ENCODE peak calls at places on chromosome 6, in six cellular contexts. C is PC-9; R is CD8-positive, alpha-beta T cell; P is heart right ventricle; A is heart left ventricle; Z is BJ. G is an unnamed sample.
A peak's percentile ranks its signal among the peaks of the same experiment; 100 is the strongest.

GRCh38 chr6:41430875-41431274 is 95.5 kb downstream of the NCR2 start:
- DNase-seq in C (peak; percentile 56), R (no peak), P (no peak), A (no peak), Z (no peak), G (peak; percentile 67)

GRCh38 chr6:71386215-71386614 is 97.6 kb downstream of the OGFRL1 start:
- DNase-seq in C (peak; percentile 93), R (no peak), P (no peak), A (no peak), Z (no peak), G (peak; percentile 90)

GRCh38 chr6:158784505-158784904 is 34.7 kb downstream of the EZR start:
- DNase-seq in C (peak; percentile 83), R (no peak), P (no peak), A (no peak), Z (no peak), G (peak; percentile 89)

GRCh38 chr6:10268111-10268510 is 146.8 kb downstream of the TFAP2A start:
- DNase-seq in C (no peak), R (no peak), P (no peak), A (no peak), Z (no peak), G (no peak)

GRCh38 chr6:35757461-35758123 is 18.8 kb upstream of the CLPSL2 start:
- DNase-seq in C (no peak), R (no peak), P (no peak), A (no peak), Z (no peak), G (peak; percentile 29)

GRCh38 chr6:26232950-26233607 is 131.9 kb upstream of the BTN3A2 start:
- DNase-seq in C (peak; percentile 76), R (peak; percentile 34), P (no peak), A (no peak), Z (no peak), G (peak; percentile 44)

GRCh38 chr6:149769676-149770075 is 20.1 kb downstream of the PCMT1 start:
- DNase-seq in C (no peak), R (no peak), P (no peak), A (no peak), Z (no peak), G (no peak)

GRCh38 chr6:45644720-45645119 is 267.0 kb upstream of the SUPT3H start:
- DNase-seq in C (no peak), R (no peak), P (no peak), A (no peak), Z (no peak), G (no peak)

GRCh38 chr6:37618916-37619605 is 78.6 kb downstream of the MDGA1 start:
- DNase-seq in C (no peak), R (no peak), P (no peak), A (no peak), Z (no peak), G (no peak)

GRCh38 chr6:139474145-139475108 is 100.0 kb upstream of the CITED2 start:
- DNase-seq in C (no peak), R (no peak), P (no peak), A (no peak), Z (no peak), G (no peak)

GRCh38 chr6:45576648-45577624 is 199.2 kb upstream of the SUPT3H start:
- DNase-seq in C (no peak), R (no peak), P (peak; percentile 62), A (peak; percentile 87), Z (no peak), G (no peak)

GRCh38 chr6:160042788-160043301 is 74.0 kb downstream of the IGF2R start:
- DNase-seq in C (no peak), R (no peak), P (no peak), A (no peak), Z (no peak), G (peak; percentile 86)

GRCh38 chr6:21953831-21954801 is 342.7 kb downstream of the PRL start:
- DNase-seq in C (no peak), R (no peak), P (no peak), A (no peak), Z (no peak), G (peak; percentile 46)

GRCh38 chr6:129029778-129030177 is 146.8 kb downstream of the LAMA2 start:
- DNase-seq in C (no peak), R (no peak), P (no peak), A (no peak), Z (no peak), G (no peak)

GRCh38 chr6:26027491-26028211 is 59.6 kb upstream of the HFE start:
- DNase-seq in C (no peak), R (no peak), P (no peak), A (no peak), Z (no peak), G (no peak)

GRCh38 chr6:115986026-115986425 is 74.7 kb downstream of the FRK start:
- DNase-seq in C (no peak), R (no peak), P (no peak), A (no peak), Z (no peak), G (no peak)

GRCh38 chr6:156282087-156282486 is 495.1 kb upstream of the ARID1B start:
- DNase-seq in C (no peak), R (no peak), P (no peak), A (no peak), Z (no peak), G (no peak)

GRCh38 chr6:119313937-119314893 is 35.3 kb downstream of the MAN1A1 start:
- DNase-seq in C (no peak), R (peak; percentile 59), P (no peak), A (no peak), Z (no peak), G (no peak)

GRCh38 chr6:90131614-90132423 is 164.8 kb downstream of the BACH2 start:
- DNase-seq in C (no peak), R (no peak), P (peak; percentile 44), A (peak; percentile 54), Z (peak; percentile 85), G (no peak)

GRCh38 chr6:25006565-25007001 is 70.8 kb upstream of the RIPOR2 start:
- DNase-seq in C (peak; percentile 92), R (peak; percentile 43), P (no peak), A (no peak), Z (no peak), G (peak; percentile 77)
- H3K4me3 ChIP-seq in C (no peak overlapping the region), R (peak overlapping the region; percentile 3), P (no peak overlapping the region), A (no peak overlapping the region), Z (no peak overlapping the region), G (no peak overlapping the region)

DNA sequence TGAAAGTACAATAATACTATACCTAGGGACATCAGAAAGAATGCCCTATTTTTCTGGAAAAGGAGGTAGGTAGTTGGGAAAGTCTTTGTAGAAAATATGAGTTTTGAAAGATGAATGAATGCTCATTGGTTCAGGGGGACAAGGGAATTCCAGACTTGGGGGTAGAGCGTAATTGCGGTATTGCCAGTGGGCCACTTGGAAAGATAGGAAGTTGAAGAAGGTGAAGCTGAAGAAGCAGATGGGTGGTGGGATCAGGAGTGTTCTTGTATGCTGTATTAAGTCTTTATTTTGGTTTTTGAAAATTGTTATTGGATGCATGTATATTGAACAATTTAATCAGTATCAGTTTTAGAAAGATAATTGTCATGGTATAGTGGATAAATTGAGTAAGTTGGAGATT is 57.9 kb upstream of the SMIM8 start:
- DNase-seq in C (no peak), R (no peak), P (no peak), A (no peak), Z (no peak), G (no peak)
- H3K27me3 ChIP-seq in C (no peaks in the 10 kb centered on the region), R (no peaks in the 10 kb centered on the region), P (no peaks in the 10 kb centered on the region), A (no peaks in the 10 kb centered on the region), Z (no peaks in the 10 kb centered on the region), G (no peaks in the 10 kb centered on the region)

DNA sequence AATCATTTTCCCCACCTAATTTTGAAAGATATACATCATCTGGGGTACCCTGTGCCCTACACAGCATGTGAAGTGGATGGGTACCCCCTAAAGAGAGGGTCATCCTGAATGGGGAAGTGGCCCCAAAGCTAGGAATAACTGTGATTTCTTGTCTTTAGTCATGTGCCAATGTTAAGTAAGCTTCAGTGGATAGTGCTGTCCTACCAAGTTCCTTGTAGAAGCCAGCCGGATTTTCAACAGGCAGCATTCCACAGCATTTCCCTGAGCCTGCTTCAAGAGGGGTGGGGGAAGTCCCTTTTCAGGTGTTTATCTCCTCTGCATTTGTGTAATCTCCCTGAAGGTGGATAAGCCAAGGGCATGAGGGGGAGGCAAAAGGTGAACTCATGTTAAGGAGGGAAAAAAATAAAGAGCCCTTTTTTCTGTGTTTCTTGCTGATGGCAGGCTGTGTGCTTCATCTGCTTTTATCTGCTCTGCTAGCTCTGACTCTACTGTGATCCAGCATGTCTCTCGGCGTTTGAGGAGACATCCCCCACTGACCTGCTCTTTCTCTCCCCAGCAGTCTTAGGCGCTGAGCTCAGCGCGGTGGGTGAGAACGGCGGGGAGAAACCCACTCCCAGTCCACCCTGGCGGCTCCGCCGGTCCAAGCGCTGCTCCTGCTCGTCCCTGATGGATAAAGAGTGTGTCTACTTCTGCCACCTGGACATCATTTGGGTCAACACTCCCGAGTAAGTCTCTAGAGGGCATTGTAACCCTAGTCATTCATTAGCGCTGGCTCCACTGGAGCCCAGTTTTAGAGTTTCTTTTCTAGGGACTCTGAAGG is 1.8 kb downstream of the EDN1 start:
- DNase-seq in C (peak; percentile 75), R (no peak), P (no peak), A (no peak), Z (no peak), G (peak; percentile 55)
- TF ChIP-seq CTCF in C (peak; percentile 50), R (no peak), P (peak; percentile 58), A (peak; percentile 40), Z (peak; percentile 47), G (peak; percentile 39)

DNA sequence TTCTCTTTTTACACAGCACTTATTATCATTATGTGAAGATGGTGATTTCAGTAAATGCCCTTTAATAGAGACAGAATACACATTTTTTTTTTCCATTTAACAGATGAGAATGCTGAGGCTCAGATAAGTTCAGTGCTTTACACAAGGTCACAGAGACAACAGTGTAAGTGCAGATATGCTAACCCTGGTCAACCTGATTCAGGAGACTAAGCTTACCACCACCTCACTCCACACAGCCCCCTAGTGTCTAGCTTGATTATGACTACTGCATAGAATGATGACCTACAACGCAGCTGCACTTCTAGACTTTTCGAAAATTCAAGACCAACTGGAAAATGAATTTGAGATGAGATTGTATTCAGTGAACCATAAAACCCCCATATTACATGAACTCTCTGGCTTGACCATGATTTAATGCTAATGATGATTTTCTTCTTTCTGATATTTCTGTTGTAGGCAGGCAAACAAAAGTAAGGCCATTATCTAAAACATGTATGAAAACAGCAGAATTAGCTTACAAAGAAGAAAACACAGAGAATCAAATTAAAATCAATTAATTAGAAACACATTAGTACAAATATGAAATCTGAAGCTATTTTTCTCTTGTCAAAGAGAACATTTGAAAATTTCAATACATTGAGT is 212.1 kb upstream of the PHACTR1 start:
- DNase-seq in C (no peak), R (no peak), P (no peak), A (no peak), Z (no peak), G (peak; percentile 38)
- H3K4me3 ChIP-seq in C (no peak overlapping the region), R (no peak overlapping the region), P (no peak overlapping the region), A (no peak overlapping the region), Z (no peak overlapping the region), G (no peak overlapping the region)

GRCh38 chr6:144149558-144149893 is 791 bp upstream of the STX11 start:
- DNase-seq in C (no peak), R (no peak), P (no peak), A (no peak), Z (no peak), G (no peak)

GRCh38 chr6:144150673-144151009 is 324 bp downstream of the STX11 start:
- DNase-seq in C (no peak), R (peak; percentile 59), P (peak; percentile 22), A (peak; percentile 42), Z (no peak), G (peak; percentile 11)

GRCh38 chr6:144151010-144151727 is 852 bp downstream of the STX11 start:
- DNase-seq in C (peak; percentile 45), R (peak; percentile 62), P (no peak), A (no peak), Z (no peak), G (peak; percentile 64)

GRCh38 chr6:144148891-144149290 is 1.4 kb upstream of the STX11 start:
- DNase-seq in C (no peak), R (no peak), P (no peak), A (no peak), Z (no peak), G (no peak)

GRCh38 chr6:144149894-144150672 is at the start of gene STX11:
- DNase-seq in C (no peak), R (peak; percentile 58), P (peak; percentile 80), A (peak; percentile 86), Z (no peak), G (peak; percentile 13)
- H3K27me3 ChIP-seq in C (no peaks in the 10 kb centered on the region), R (no peaks in the 10 kb centered on the region), P (no peaks in the 10 kb centered on the region), A (no peaks in the 10 kb centered on the region), Z (no peaks in the 10 kb centered on the region), G (peaks cover 2% of the 10 kb centered on the region)